ENCODE peak calls at places on chromosome 18, in four cellular contexts. G is transverse colon, X is mucosa of descending colon, A is IMR-90. W is an unnamed sample.

GRCh38 chr18:8366656-8367055 is 242.6 kb upstream of the RAB12 start:
- DNase-seq in G (no peak), X (no peak), A (no peak), W (no peak)

GRCh38 chr18:62438876-62439275 is 83.9 kb upstream of the ZCCHC2 start:
- DNase-seq in G (no peak), X (no peak), A (no peak), W (no peak)

GRCh38 chr18:50079571-50080295 is 115.2 kb downstream of the MYO5B start:
- DNase-seq in G (peak; percentile 13), X (peak; percentile 35), A (no peak), W (no peak)

GRCh38 chr18:11889284-11889683 is 18.8 kb downstream of the MPPE1 start:
- DNase-seq in G (no peak), X (no peak), A (no peak), W (no peak)

GRCh38 chr18:25805323-25805722 is 285.1 kb downstream of the SS18 start:
- DNase-seq in G (no peak), X (no peak), A (peak; percentile 89), W (no peak)

GRCh38 chr18:78665644-78666043 is 314.0 kb upstream of the SALL3 start:
- DNase-seq in G (no peak), X (no peak), A (no peak), W (no peak)

GRCh38 chr18:58911241-58911640 is 46.6 kb downstream of the ZNF532 start:
- DNase-seq in G (no peak), X (no peak), A (peak; percentile 31), W (no peak)

GRCh38 chr18:48993586-48993985 is 42.8 kb upstream of the SMAD7 start:
- DNase-seq in G (no peak), X (no peak), A (peak; percentile 66), W (no peak)

GRCh38 chr18:23900979-23901378 is 113.6 kb upstream of the TTC39C start:
- DNase-seq in G (no peak), X (no peak), A (no peak), W (peak; percentile 40)

GRCh38 chr18:29248856-29249255 is 1071.9 kb upstream of the CDH2 start:
- DNase-seq in G (no peak), X (no peak), A (no peak), W (no peak)

GRCh38 chr18:64330161-64330560 is 181.3 kb upstream of the LINC00305 start:
- DNase-seq in G (no peak), X (no peak), A (no peak), W (peak; percentile 26)

GRCh38 chr18:63195410-63196159 is 124.0 kb downstream of the BCL2 start:
- DNase-seq in G (no peak), X (no peak), A (no peak), W (no peak)

GRCh38 chr18:78720456-78721250 is 259.0 kb upstream of the SALL3 start:
- DNase-seq in G (no peak), X (no peak), A (no peak), W (no peak)

GRCh38 chr18:49016648-49017539 is 66.1 kb upstream of the SMAD7 start:
- DNase-seq in G (peak; percentile 13), X (no peak), A (peak; percentile 83), W (no peak)

GRCh38 chr18:8890957-8891464 is 185.7 kb downstream of the MTCL1 start:
- DNase-seq in G (no peak), X (no peak), A (peak; percentile 97), W (no peak)

GRCh38 chr18:36782710-36783109 is 46.1 kb downstream of the TPGS2 start:
- DNase-seq in G (no peak), X (no peak), A (no peak), W (no peak)

GRCh38 chr18:24397131-24397693 is 412 bp downstream of the OSBPL1A start:
- DNase-seq in G (peak; percentile 67), X (no peak), A (peak; percentile 78), W (peak; percentile 6)

GRCh38 chr18:31723639-31723997 is 37.1 kb downstream of the SLC25A52 start:
- DNase-seq in G (no peak), X (no peak), A (no peak), W (no peak)

GRCh38 chr18:74990563-74991081 is 218.3 kb downstream of the PTGR3 start:
- DNase-seq in G (no peak), X (no peak), A (peak; percentile 6), W (no peak)

GRCh38 chr18:39238951-39239350 is 1673.4 kb upstream of the CELF4 start:
- DNase-seq in G (no peak), X (no peak), A (no peak), W (no peak)

GRCh38 chr18:46155652-46156051 is 51.5 kb downstream of the HAUS1 start:
- DNase-seq in G (no peak), X (no peak), A (peak; percentile 90), W (peak; percentile 12)

GRCh38 chr18:46156838-46157237 is 52.7 kb downstream of the HAUS1 start:
- DNase-seq in G (no peak), X (no peak), A (no peak), W (no peak)

GRCh38 chr18:46156124-46156745 is 52.0 kb downstream of the HAUS1 start:
- DNase-seq in G (no peak), X (no peak), A (no peak), W (no peak)

GRCh38 chr18:46152436-46152807 is 48.2 kb downstream of the HAUS1 start:
- DNase-seq in G (no peak), X (no peak), A (peak; percentile 83), W (no peak)

DNA sequence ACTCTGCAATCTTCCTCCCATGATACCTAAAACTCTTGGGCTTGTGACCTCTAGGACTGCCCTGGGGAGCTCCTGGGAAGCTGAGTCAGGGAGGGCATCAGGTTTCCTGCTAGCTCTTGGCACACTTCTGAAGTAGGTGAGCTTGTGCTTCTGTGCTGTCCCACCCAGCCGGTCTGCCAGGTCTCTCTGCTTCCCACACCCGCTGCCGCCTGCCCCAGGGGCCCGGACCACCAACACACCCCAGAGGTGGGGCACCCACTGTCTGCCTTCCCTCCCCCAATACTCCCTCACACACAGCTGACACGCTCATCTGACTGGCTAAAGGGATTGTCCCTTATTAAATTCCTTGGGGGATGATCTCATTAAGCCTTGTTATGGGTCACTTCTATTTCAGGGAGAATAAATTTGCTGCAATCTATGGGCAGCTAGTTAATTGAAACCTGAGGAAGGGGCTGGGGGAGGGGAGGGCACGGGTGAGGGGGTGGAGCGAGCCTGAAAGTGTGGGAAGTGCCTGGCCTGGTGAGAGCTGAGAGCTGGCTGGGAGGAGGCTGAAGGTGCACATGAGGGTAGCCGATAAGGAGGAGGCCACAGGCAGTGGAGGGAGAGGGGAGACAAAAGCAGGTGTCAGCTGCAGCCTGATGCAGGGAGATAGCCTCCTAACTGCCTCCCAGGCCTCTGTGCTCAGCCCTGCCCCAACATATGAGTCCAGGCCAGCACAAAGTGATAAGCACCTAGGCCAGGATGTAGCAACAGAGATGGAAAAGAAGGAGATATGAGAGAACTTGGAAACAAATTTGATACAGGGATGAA is 48.8 kb downstream of the HAUS1 start:
- DNase-seq in G (no peak), X (no peak), A (no peak), W (no peak)
- H3K4me3 ChIP-seq in G (no peak overlapping the region), X (no peak overlapping the region), A (no peak overlapping the region), W (no peak overlapping the region)

GRCh38 chr18:54112356-54112755 is 112.1 kb downstream of the MBD2 start:
- DNase-seq in G (no peak), X (no peak), A (no peak), W (no peak)

GRCh38 chr18:54116541-54117257 is 107.8 kb downstream of the MBD2 start:
- DNase-seq in G (no peak), X (no peak), A (no peak), W (no peak)

GRCh38 chr18:54119524-54120019 is 104.9 kb downstream of the MBD2 start:
- DNase-seq in G (no peak), X (no peak), A (peak; percentile 59), W (peak; percentile 78)

DNA sequence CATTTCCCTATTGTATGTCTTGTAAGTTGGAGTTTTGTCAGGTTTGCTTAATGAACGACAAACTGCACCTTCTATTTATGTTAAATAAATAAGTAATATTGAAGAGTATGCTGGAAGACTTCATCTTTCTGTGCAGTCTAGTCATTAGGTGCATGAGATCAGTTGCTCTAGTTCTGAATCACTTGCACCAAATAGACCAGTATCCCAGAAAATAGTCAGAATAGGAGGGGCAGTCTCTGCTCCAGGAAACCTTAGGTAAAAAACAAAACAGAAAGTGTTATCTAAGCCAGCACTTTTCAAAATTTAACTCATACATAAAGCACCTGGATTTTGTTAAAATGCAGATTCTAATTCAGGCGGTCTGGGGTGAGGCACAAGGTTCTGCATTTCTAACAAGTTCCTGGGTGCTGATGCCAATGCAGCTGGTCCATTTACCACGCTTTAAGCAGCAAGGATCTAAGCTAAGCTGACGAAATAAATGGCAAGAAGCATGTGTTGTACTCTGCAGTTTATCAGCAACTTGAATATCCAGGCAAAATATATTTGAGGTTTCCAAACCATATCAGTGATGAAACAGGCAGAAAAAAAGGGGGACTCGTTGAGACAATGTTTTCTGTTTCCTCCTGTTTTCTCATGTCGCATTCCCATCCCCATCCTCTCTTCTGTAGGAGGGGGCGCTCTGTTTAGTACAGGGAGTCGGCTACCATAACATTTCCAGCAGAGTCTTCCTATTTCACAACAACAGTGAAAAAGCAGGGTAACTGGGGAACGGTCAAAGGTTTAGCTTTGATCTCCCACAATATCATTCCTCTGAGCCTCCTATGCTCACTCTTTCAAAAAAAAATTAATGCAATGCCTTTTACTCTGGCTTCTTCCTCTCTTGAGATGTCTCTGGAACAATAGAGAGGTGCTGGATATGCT is 106.4 kb downstream of the MBD2 start:
- DNase-seq in G (no peak), X (no peak), A (no peak), W (no peak)
- H3K4me3 ChIP-seq in G (no peak overlapping the region), X (no peak overlapping the region), A (no peak overlapping the region), W (no peak overlapping the region)

GRCh38 chr18:77249583-77250500 is at the start of gene GALR1:
- DNase-seq in G (no peak), X (no peak), A (no peak), W (no peak)
- H3K4me3 ChIP-seq in G (no peak within 1 kb of the TSS), X (no peak within 1 kb of the TSS), A (peak within 1 kb of the TSS; percentile 40), W (no peak within 1 kb of the TSS)

GRCh38 chr18:13809521-13810252 is 14.3 kb upstream of the MC5R start:
- DNase-seq in G (peak; percentile 56), X (peak; percentile 48), A (no peak), W (no peak)
- H3K4me3 ChIP-seq in G (no peak overlapping the region), X (no peak overlapping the region), A (no peak overlapping the region), W (no peak overlapping the region)

DNA sequence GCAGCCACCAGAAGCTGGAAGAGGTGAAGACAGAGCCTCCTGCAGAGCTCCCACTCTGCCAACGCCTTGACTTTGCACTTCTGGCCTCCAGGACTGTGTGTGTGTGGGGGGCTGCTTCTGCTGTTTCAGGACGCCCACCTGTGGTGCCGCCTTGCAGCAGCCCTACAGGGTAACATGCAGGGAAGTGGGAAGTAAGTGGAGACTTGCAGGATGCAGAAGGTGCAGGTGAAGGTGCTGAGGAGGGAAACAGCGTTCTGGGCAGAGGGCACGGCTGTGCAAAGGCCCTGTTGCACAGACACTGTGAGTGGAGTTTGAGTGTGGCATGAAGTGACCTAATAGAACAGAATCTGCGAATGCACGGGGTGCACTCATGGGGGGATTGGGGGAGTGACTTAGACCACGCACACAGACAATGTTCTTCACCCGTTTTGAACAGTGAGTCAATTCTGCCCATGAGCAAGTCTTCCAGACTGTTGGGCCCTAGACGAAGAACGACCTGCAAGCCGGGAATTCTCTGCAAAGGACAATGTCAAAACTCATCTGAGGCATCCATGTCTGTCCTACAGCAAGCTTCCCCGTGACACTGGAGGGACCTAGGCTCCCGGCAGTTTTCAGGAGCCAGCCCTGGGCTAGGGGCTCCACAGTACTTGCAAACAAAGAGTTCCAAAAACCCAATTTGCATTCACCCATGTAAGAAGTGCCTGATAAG is 19.1 kb downstream of the MBP start:
- DNase-seq in G (no peak), X (peak; percentile 31), A (no peak), W (no peak)
- H3K4me3 ChIP-seq in G (no peak overlapping the region), X (no peak overlapping the region), A (no peak overlapping the region), W (no peak overlapping the region)